ENCODE peak calls at places on chromosomes 12 and 14, in six cellular contexts. L is bronchial epithelial cell, I is AG10803, K is BE2C, T is Peyer's patch, P is progenitor cell of endocrine pancreas. C is an unnamed sample.
A peak's percentile ranks its signal among the peaks of the same experiment; 100 is the strongest.

GRCh38 chr14:41718477-41719166 is 111.9 kb downstream of the LRFN5 start:
- DNase-seq in L (peak; percentile 5), P (no peak), I (no peak), T (no peak), K (no peak), C (no peak)

GRCh38 chr12:7188557-7189397 is 709 bp upstream of the PEX5 start:
- DNase-seq in T (peak; percentile 81), P (peak; percentile 66), L (peak; percentile 87), K (peak; percentile 93), I (peak; percentile 65), C (peak; percentile 73)

GRCh38 chr14:74962493-74962892 is 7.1 kb upstream of the PGF start:
- DNase-seq in L (no peak), P (no peak), T (no peak), I (no peak), K (no peak), C (no peak)

GRCh38 chr14:60266021-60266937 is 17.3 kb downstream of the PPM1A start:
- DNase-seq in T (no peak), K (peak; percentile 43), I (peak; percentile 9), P (no peak), L (peak; percentile 35), C (peak; percentile 11)

GRCh38 chr12:57119694-57120093 is 8.5 kb upstream of the STAT6 start:
- DNase-seq in P (no peak), L (no peak), I (no peak), K (no peak), T (no peak), C (no peak)

GRCh38 chr14:54114941-54115340 is 158.3 kb upstream of the BMP4 start:
- DNase-seq in P (no peak), L (no peak), K (no peak), T (no peak), I (no peak), C (no peak)

GRCh38 chr12:119151445-119151844 is 27.3 kb upstream of the HSPB8 start:
- DNase-seq in P (no peak), L (peak; percentile 5), I (no peak), K (no peak), T (no peak), C (no peak)

GRCh38 chr14:69663322-69663686 is 51.9 kb downstream of the SUSD6 start:
- DNase-seq in K (no peak), L (no peak), T (no peak), P (no peak), I (no peak), C (no peak)

GRCh38 chr14:72554994-72555608 is 338.8 kb downstream of the DPF3 start:
- DNase-seq in L (no peak), P (no peak), T (no peak), I (no peak), K (no peak), C (no peak)

GRCh38 chr12:4203772-4204376 is 69.7 kb upstream of the CCND2 start:
- DNase-seq in L (no peak), I (no peak), K (no peak), T (no peak), P (peak; percentile 5), C (no peak)

GRCh38 chr12:71691504-71692129 is 5.7 kb downstream of the TMEM19 start:
- DNase-seq in L (no peak), K (no peak), I (no peak), T (no peak), P (no peak), C (no peak)

GRCh38 chr12:56541610-56542009 is 20.0 kb downstream of the RBMS2 start:
- DNase-seq in K (no peak), T (no peak), P (no peak), I (no peak), L (no peak), C (no peak)

GRCh38 chr12:3458041-3458440 is 33.0 kb upstream of the PRMT8 start:
- DNase-seq in L (peak; percentile 95), T (no peak), I (peak; percentile 7), P (no peak), K (no peak), C (no peak)

GRCh38 chr14:85315891-85316290 is 214.1 kb upstream of the FLRT2 start:
- DNase-seq in T (no peak), K (no peak), L (no peak), I (peak; percentile 16), P (no peak), C (no peak)

GRCh38 chr12:9101018-9101687 is 14.6 kb downstream of the A2M start:
- DNase-seq in L (no peak), T (no peak), K (no peak), P (no peak), I (no peak), C (no peak)

GRCh38 chr14:71539660-71540285 is 392.5 kb upstream of the RGS6 start:
- DNase-seq in L (no peak), K (peak; percentile 21), I (no peak), T (no peak), P (no peak), C (no peak)

GRCh38 chr12:27309995-27310315 is 22.7 kb upstream of the BMAL2 start:
- DNase-seq in K (no peak), L (no peak), I (no peak), P (no peak), T (no peak), C (no peak)

GRCh38 chr12:71460318-71460717 is 20.7 kb downstream of the LGR5 start:
- DNase-seq in K (no peak), T (no peak), P (no peak), I (no peak), L (no peak), C (no peak)

GRCh38 chr12:87866602-87867292 is 162.5 kb downstream of the C12orf50 start:
- DNase-seq in L (peak; percentile 50), I (peak; percentile 22), K (peak; percentile 45), T (no peak), P (no peak), C (no peak)

GRCh38 chr12:29589271-29589670 is 91.8 kb upstream of the OVCH1 start:
- DNase-seq in I (no peak), P (no peak), T (no peak), K (no peak), L (no peak), C (no peak)

GRCh38 chr12:82184844-82185243 is 173.3 kb downstream of the CCDC59 start:
- DNase-seq in T (no peak), P (no peak), K (no peak), I (no peak), L (no peak), C (no peak)

GRCh38 chr12:57110189-57111045 is 745 bp downstream of the STAT6 start:
- DNase-seq in I (no peak), T (peak; percentile 78), K (no peak), P (peak; percentile 42), L (no peak), C (peak; percentile 53)

GRCh38 chr14:66165337-66165736 is 320.8 kb upstream of the CCDC196 start:
- DNase-seq in L (no peak), I (no peak), P (no peak), T (no peak), K (no peak), C (no peak)

GRCh38 chr14:77641534-77642341 is 25.3 kb upstream of the SPTLC2 start:
- DNase-seq in I (peak; percentile 68), L (peak; percentile 49), K (no peak), T (peak; percentile 78), P (no peak), C (peak; percentile 20)

GRCh38 chr14:87260460-87260859 is 732.5 kb downstream of the GALC start:
- DNase-seq in P (no peak), L (no peak), K (no peak), I (no peak), T (no peak), C (no peak)

GRCh38 chr12:124044809-124045321 is 71.8 kb downstream of the ZNF664 start:
- DNase-seq in T (no peak), L (peak; percentile 71), I (no peak), P (no peak), K (no peak), C (no peak)

GRCh38 chr12:116415408-116416108 is 138.1 kb upstream of the MED13L start:
- DNase-seq in L (no peak), K (no peak), I (no peak), T (no peak), P (no peak), C (no peak)

GRCh38 chr12:116408489-116409217 is 131.2 kb upstream of the MED13L start:
- DNase-seq in P (no peak), L (no peak), T (no peak), K (no peak), I (no peak), C (no peak)

GRCh38 chr12:116416161-116416560 is 138.7 kb upstream of the MED13L start:
- DNase-seq in P (no peak), K (no peak), I (peak; percentile 34), L (no peak), T (no peak), C (no peak)

GRCh38 chr12:116414891-116415290 is 137.4 kb upstream of the MED13L start:
- DNase-seq in P (no peak), K (no peak), L (no peak), I (no peak), T (no peak), C (no peak)

GRCh38 chr12:116411977-116412376 is 134.5 kb upstream of the MED13L start:
- DNase-seq in K (no peak), P (no peak), I (no peak), T (no peak), L (no peak), C (no peak)
- TF ChIP-seq CTCF in K (no peak), P (no peak), I (no peak), T (no peak), L (no peak), C (no peak)

GRCh38 chr14:92093320-92093719 is 13.1 kb downstream of the ATXN3 start:
- DNase-seq in L (no peak), T (no peak), I (no peak), P (no peak), K (peak; percentile 22), C (no peak)
- TF ChIP-seq CTCF in L (no peak), T (no peak), I (no peak), P (peak; percentile 24), K (peak; percentile 26), C (peak; percentile 39)

GRCh38 chr14:73949752-73950734 is at the start of the genes COQ6 and FAM161B:
- DNase-seq in L (peak; percentile 96), T (peak; percentile 95), P (peak; percentile 81), K (peak; percentile 94), I (peak; percentile 95), C (peak; percentile 96)
- TF ChIP-seq CTCF in L (peak; percentile 22), T (no peak), P (peak; percentile 32), K (peak; percentile 10), I (peak; percentile 0), C (peak; percentile 5)

GRCh38 chr12:69290545-69291277 is 51.3 kb downstream of the CPSF6 start:
- DNase-seq in P (peak; percentile 74), T (peak; percentile 77), L (peak; percentile 80), I (peak; percentile 65), K (peak; percentile 77), C (peak; percentile 69)
- TF ChIP-seq CTCF in P (peak; percentile 94), T (peak; percentile 60), L (peak; percentile 96), I (peak; percentile 85), K (peak; percentile 97), C (peak; percentile 89)

GRCh38 chr14:91745329-91745728 is 13.4 kb upstream of the CATSPERB start:
- DNase-seq in P (no peak), K (no peak), T (no peak), L (peak; percentile 83), I (no peak), C (no peak)
- TF ChIP-seq CTCF in P (no peak), K (no peak), T (no peak), L (no peak), I (no peak), C (no peak)

C was measured in HFFc6.